ENCODE peak calls at places on chromosomes 16 and 17, in eight cellular contexts. One of them, this sample, is unnamed.

GRCh38 chr16:8761078-8761477 is 36.4 kb downstream of the TMEM186 start:
- DNase-seq in mammary epithelial cell: no peak
- DNase-seq in fibroblast of the aortic adventitia: no peak
- DNase-seq in choroid plexus epithelial cell: no peak
- DNase-seq in fibroblast of villous mesenchyme: no peak
- DNase-seq in AG10803: no peak
- DNase-seq in natural killer cell: no peak
- DNase-seq in tibial artery: no peak
- DNase-seq in this sample: no peak

GRCh38 chr16:31421587-31421986 is 6.6 kb downstream of the COX6A2 start:
- DNase-seq in mammary epithelial cell: peak; percentile 61
- DNase-seq in fibroblast of the aortic adventitia: no peak
- DNase-seq in choroid plexus epithelial cell: no peak
- DNase-seq in fibroblast of villous mesenchyme: no peak
- DNase-seq in AG10803: no peak
- DNase-seq in natural killer cell: peak; percentile 60
- DNase-seq in tibial artery: no peak
- DNase-seq in this sample: no peak

GRCh38 chr17:78329263-78330059 is 30.4 kb downstream of the SOCS3 start:
- DNase-seq in mammary epithelial cell: peak; percentile 80
- DNase-seq in fibroblast of the aortic adventitia: peak; percentile 64
- DNase-seq in choroid plexus epithelial cell: peak; percentile 79
- DNase-seq in fibroblast of villous mesenchyme: peak; percentile 72
- DNase-seq in AG10803: peak; percentile 90
- DNase-seq in natural killer cell: peak; percentile 42
- DNase-seq in tibial artery: no peak
- DNase-seq in this sample: no peak

GRCh38 chr16:62225675-62226074 is 189.4 kb upstream of the CDH8 start:
- DNase-seq in mammary epithelial cell: peak; percentile 80
- DNase-seq in fibroblast of the aortic adventitia: no peak
- DNase-seq in choroid plexus epithelial cell: peak; percentile 1
- DNase-seq in fibroblast of villous mesenchyme: no peak
- DNase-seq in AG10803: no peak
- DNase-seq in natural killer cell: no peak
- DNase-seq in tibial artery: no peak
- DNase-seq in this sample: no peak

GRCh38 chr17:66522591-66523272 is 220.3 kb downstream of the PRKCA start:
- DNase-seq in mammary epithelial cell: peak; percentile 52
- DNase-seq in fibroblast of the aortic adventitia: no peak
- DNase-seq in choroid plexus epithelial cell: no peak
- DNase-seq in fibroblast of villous mesenchyme: no peak
- DNase-seq in AG10803: no peak
- DNase-seq in natural killer cell: no peak
- DNase-seq in tibial artery: no peak
- DNase-seq in this sample: no peak

GRCh38 chr17:37273419-37274051 is 102.2 kb upstream of the C17orf78 start:
- DNase-seq in mammary epithelial cell: no peak
- DNase-seq in fibroblast of the aortic adventitia: peak; percentile 46
- DNase-seq in choroid plexus epithelial cell: peak; percentile 92
- DNase-seq in fibroblast of villous mesenchyme: peak; percentile 99
- DNase-seq in AG10803: peak; percentile 32
- DNase-seq in natural killer cell: no peak
- DNase-seq in tibial artery: no peak
- DNase-seq in this sample: peak; percentile 35

GRCh38 chr16:88202207-88202745 is 180.5 kb upstream of the ZNF469 start:
- DNase-seq in mammary epithelial cell: no peak
- DNase-seq in fibroblast of the aortic adventitia: no peak
- DNase-seq in choroid plexus epithelial cell: no peak
- DNase-seq in fibroblast of villous mesenchyme: no peak
- DNase-seq in AG10803: no peak
- DNase-seq in natural killer cell: no peak
- DNase-seq in tibial artery: peak; percentile 59
- DNase-seq in this sample: no peak

GRCh38 chr17:11538366-11538765 is 59.9 kb upstream of the DNAH9 start:
- DNase-seq in mammary epithelial cell: no peak
- DNase-seq in fibroblast of the aortic adventitia: no peak
- DNase-seq in choroid plexus epithelial cell: no peak
- DNase-seq in fibroblast of villous mesenchyme: no peak
- DNase-seq in AG10803: no peak
- DNase-seq in natural killer cell: no peak
- DNase-seq in tibial artery: no peak
- DNase-seq in this sample: no peak

GRCh38 chr17:15884731-15885130 is 60.2 kb upstream of the ADORA2B start:
- DNase-seq in mammary epithelial cell: peak; percentile 13
- DNase-seq in fibroblast of the aortic adventitia: peak; percentile 75
- DNase-seq in choroid plexus epithelial cell: peak; percentile 18
- DNase-seq in fibroblast of villous mesenchyme: peak; percentile 76
- DNase-seq in AG10803: peak; percentile 23
- DNase-seq in natural killer cell: no peak
- DNase-seq in tibial artery: no peak
- DNase-seq in this sample: no peak

GRCh38 chr16:53581784-53582183 is 78.8 kb upstream of the AKTIP start:
- DNase-seq in mammary epithelial cell: no peak
- DNase-seq in fibroblast of the aortic adventitia: no peak
- DNase-seq in choroid plexus epithelial cell: no peak
- DNase-seq in fibroblast of villous mesenchyme: no peak
- DNase-seq in AG10803: no peak
- DNase-seq in natural killer cell: no peak
- DNase-seq in tibial artery: no peak
- DNase-seq in this sample: no peak

GRCh38 chr17:58520843-58521430 is 6.5 kb upstream of the MTMR4 start:
- DNase-seq in mammary epithelial cell: no peak
- DNase-seq in fibroblast of the aortic adventitia: no peak
- DNase-seq in choroid plexus epithelial cell: peak; percentile 27
- DNase-seq in fibroblast of villous mesenchyme: no peak
- DNase-seq in AG10803: peak; percentile 22
- DNase-seq in natural killer cell: no peak
- DNase-seq in tibial artery: no peak
- DNase-seq in this sample: no peak

GRCh38 chr17:74790206-74791066 is 14.3 kb upstream of the NAT9 start:
- DNase-seq in mammary epithelial cell: no peak
- DNase-seq in fibroblast of the aortic adventitia: no peak
- DNase-seq in choroid plexus epithelial cell: no peak
- DNase-seq in fibroblast of villous mesenchyme: no peak
- DNase-seq in AG10803: no peak
- DNase-seq in natural killer cell: no peak
- DNase-seq in tibial artery: no peak
- DNase-seq in this sample: no peak

GRCh38 chr17:74786411-74787097 is 10.4 kb upstream of the NAT9 start:
- DNase-seq in mammary epithelial cell: no peak
- DNase-seq in fibroblast of the aortic adventitia: no peak
- DNase-seq in choroid plexus epithelial cell: no peak
- DNase-seq in fibroblast of villous mesenchyme: no peak
- DNase-seq in AG10803: no peak
- DNase-seq in natural killer cell: no peak
- DNase-seq in tibial artery: no peak
- DNase-seq in this sample: no peak

GRCh38 chr17:74785096-74785980 is 9.2 kb upstream of the NAT9 start:
- DNase-seq in mammary epithelial cell: no peak
- DNase-seq in fibroblast of the aortic adventitia: no peak
- DNase-seq in choroid plexus epithelial cell: no peak
- DNase-seq in fibroblast of villous mesenchyme: no peak
- DNase-seq in AG10803: no peak
- DNase-seq in natural killer cell: no peak
- DNase-seq in tibial artery: no peak
- DNase-seq in this sample: no peak

GRCh38 chr17:74782571-74782970 is 6.4 kb upstream of the NAT9 start:
- DNase-seq in mammary epithelial cell: no peak
- DNase-seq in fibroblast of the aortic adventitia: no peak
- DNase-seq in choroid plexus epithelial cell: no peak
- DNase-seq in fibroblast of villous mesenchyme: no peak
- DNase-seq in AG10803: no peak
- DNase-seq in natural killer cell: no peak
- DNase-seq in tibial artery: no peak
- DNase-seq in this sample: no peak

DNA sequence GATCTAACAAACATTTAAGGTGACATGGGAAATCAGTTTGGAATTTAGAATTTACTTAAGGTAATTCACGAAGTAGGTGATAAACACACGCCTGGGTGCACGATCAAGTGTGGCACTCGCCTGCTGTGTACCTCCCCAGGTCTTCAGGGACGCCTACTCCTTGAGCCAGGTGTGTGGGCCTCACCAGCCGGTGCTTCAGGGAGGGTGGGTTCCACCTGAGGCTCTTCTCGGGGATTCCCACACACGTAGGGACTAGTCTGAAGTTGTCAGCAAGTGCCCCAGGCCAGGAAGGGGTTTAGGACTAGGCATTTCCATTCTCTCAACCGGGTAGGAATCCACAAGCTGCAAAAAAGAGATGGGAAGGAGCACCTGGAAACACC is 9.8 kb upstream of the NAT9 start:
- DNase-seq in mammary epithelial cell: no peak
- DNase-seq in fibroblast of the aortic adventitia: no peak
- DNase-seq in choroid plexus epithelial cell: no peak
- DNase-seq in fibroblast of villous mesenchyme: no peak
- DNase-seq in AG10803: no peak
- DNase-seq in natural killer cell: no peak
- DNase-seq in tibial artery: no peak
- DNase-seq in this sample: no peak
- TF ChIP-seq CTCF in mammary epithelial cell: no peak
- TF ChIP-seq CTCF in fibroblast of the aortic adventitia: no peak
- TF ChIP-seq CTCF in choroid plexus epithelial cell: no peak
- TF ChIP-seq CTCF in fibroblast of villous mesenchyme: no peak
- TF ChIP-seq CTCF in AG10803: no peak
- TF ChIP-seq CTCF in natural killer cell: no peak
- TF ChIP-seq CTCF in tibial artery: no peak
- TF ChIP-seq CTCF in this sample: no peak

GRCh38 chr17:61409301-61410099 is 9.9 kb downstream of the TBX2 start:
- DNase-seq in mammary epithelial cell: peak; percentile 53
- DNase-seq in fibroblast of the aortic adventitia: peak; percentile 73
- DNase-seq in choroid plexus epithelial cell: peak; percentile 70
- DNase-seq in fibroblast of villous mesenchyme: peak; percentile 77
- DNase-seq in AG10803: peak; percentile 57
- DNase-seq in natural killer cell: peak; percentile 42
- DNase-seq in tibial artery: peak; percentile 80
- DNase-seq in this sample: peak; percentile 66
- TF ChIP-seq CTCF in mammary epithelial cell: peak; percentile 38
- TF ChIP-seq CTCF in fibroblast of the aortic adventitia: peak; percentile 55
- TF ChIP-seq CTCF in choroid plexus epithelial cell: peak; percentile 47
- TF ChIP-seq CTCF in fibroblast of villous mesenchyme: peak; percentile 49
- TF ChIP-seq CTCF in AG10803: peak; percentile 43
- TF ChIP-seq CTCF in natural killer cell: no peak
- TF ChIP-seq CTCF in tibial artery: peak; percentile 37
- TF ChIP-seq CTCF in this sample: peak; percentile 40

GRCh38 chr17:18026408-18026776 is 12.6 kb downstream of the ATPAF2 start:
- DNase-seq in mammary epithelial cell: peak; percentile 68
- DNase-seq in fibroblast of the aortic adventitia: peak; percentile 58
- DNase-seq in choroid plexus epithelial cell: peak; percentile 79
- DNase-seq in fibroblast of villous mesenchyme: peak; percentile 84
- DNase-seq in AG10803: peak; percentile 86
- DNase-seq in natural killer cell: no peak
- DNase-seq in tibial artery: peak; percentile 54
- DNase-seq in this sample: peak; percentile 28

GRCh38 chr17:18028114-18028513 is 10.9 kb downstream of the ATPAF2 start:
- DNase-seq in mammary epithelial cell: no peak
- DNase-seq in fibroblast of the aortic adventitia: no peak
- DNase-seq in choroid plexus epithelial cell: no peak
- DNase-seq in fibroblast of villous mesenchyme: no peak
- DNase-seq in AG10803: no peak
- DNase-seq in natural killer cell: no peak
- DNase-seq in tibial artery: peak; percentile 32
- DNase-seq in this sample: no peak

GRCh38 chr17:18028684-18029540 is 10.1 kb downstream of the ATPAF2 start:
- DNase-seq in mammary epithelial cell: no peak
- DNase-seq in fibroblast of the aortic adventitia: no peak
- DNase-seq in choroid plexus epithelial cell: no peak
- DNase-seq in fibroblast of villous mesenchyme: no peak
- DNase-seq in AG10803: no peak
- DNase-seq in natural killer cell: no peak
- DNase-seq in tibial artery: peak; percentile 25
- DNase-seq in this sample: no peak

GRCh38 chr17:18025596-18026407 is 13.2 kb downstream of the ATPAF2 start:
- DNase-seq in mammary epithelial cell: peak; percentile 93
- DNase-seq in fibroblast of the aortic adventitia: peak; percentile 30
- DNase-seq in choroid plexus epithelial cell: no peak
- DNase-seq in fibroblast of villous mesenchyme: peak; percentile 23
- DNase-seq in AG10803: peak; percentile 66
- DNase-seq in natural killer cell: no peak
- DNase-seq in tibial artery: peak; percentile 17
- DNase-seq in this sample: no peak

DNA sequence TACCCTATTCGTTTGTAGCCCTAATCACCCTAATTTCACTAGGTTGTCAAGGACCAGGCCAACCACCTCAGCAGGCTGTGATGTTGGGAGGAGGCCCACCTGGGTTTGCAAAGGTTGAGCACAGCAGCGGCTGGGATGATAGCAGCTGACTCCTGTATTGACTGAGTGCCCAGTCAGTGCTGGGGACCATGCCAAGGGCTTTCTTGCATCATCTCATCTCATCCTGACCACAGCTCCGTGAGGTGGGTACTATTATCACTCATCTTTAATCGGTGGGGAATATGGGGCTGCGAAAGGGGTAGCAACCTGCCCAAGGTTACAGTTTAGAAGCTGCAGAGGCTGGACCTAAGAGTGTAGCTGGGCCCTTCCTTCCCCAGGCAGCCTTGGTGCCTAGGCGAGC is 11.7 kb downstream of the ATPAF2 start:
- DNase-seq in mammary epithelial cell: no peak
- DNase-seq in fibroblast of the aortic adventitia: no peak
- DNase-seq in choroid plexus epithelial cell: no peak
- DNase-seq in fibroblast of villous mesenchyme: no peak
- DNase-seq in AG10803: no peak
- DNase-seq in natural killer cell: no peak
- DNase-seq in tibial artery: peak; percentile 24
- DNase-seq in this sample: no peak
- TF ChIP-seq CTCF in mammary epithelial cell: no peak
- TF ChIP-seq CTCF in fibroblast of the aortic adventitia: no peak
- TF ChIP-seq CTCF in choroid plexus epithelial cell: no peak
- TF ChIP-seq CTCF in fibroblast of villous mesenchyme: no peak
- TF ChIP-seq CTCF in AG10803: no peak
- TF ChIP-seq CTCF in natural killer cell: no peak
- TF ChIP-seq CTCF in tibial artery: no peak
- TF ChIP-seq CTCF in this sample: no peak

GRCh38 chr17:81298325-81298990 is 3.4 kb upstream of the SLC38A10 start:
- DNase-seq in mammary epithelial cell: no peak
- DNase-seq in fibroblast of the aortic adventitia: no peak
- DNase-seq in choroid plexus epithelial cell: no peak
- DNase-seq in fibroblast of villous mesenchyme: no peak
- DNase-seq in AG10803: no peak
- DNase-seq in natural killer cell: no peak
- DNase-seq in tibial artery: no peak
- DNase-seq in this sample: no peak

GRCh38 chr17:81295678-81296381 is 723 bp upstream of the SLC38A10 start:
- DNase-seq in mammary epithelial cell: peak; percentile 82
- DNase-seq in fibroblast of the aortic adventitia: peak; percentile 26
- DNase-seq in choroid plexus epithelial cell: peak; percentile 56
- DNase-seq in fibroblast of villous mesenchyme: peak; percentile 46
- DNase-seq in AG10803: peak; percentile 47
- DNase-seq in natural killer cell: no peak
- DNase-seq in tibial artery: no peak
- DNase-seq in this sample: no peak

GRCh38 chr17:81294512-81295030 is 536 bp downstream of the SLC38A10 start:
- DNase-seq in mammary epithelial cell: peak; percentile 9
- DNase-seq in fibroblast of the aortic adventitia: peak; percentile 13
- DNase-seq in choroid plexus epithelial cell: no peak
- DNase-seq in fibroblast of villous mesenchyme: peak; percentile 27
- DNase-seq in AG10803: peak; percentile 8
- DNase-seq in natural killer cell: no peak
- DNase-seq in tibial artery: no peak
- DNase-seq in this sample: no peak

GRCh38 chr17:81292450-81292849 is 2.7 kb downstream of the SLC38A10 start:
- DNase-seq in mammary epithelial cell: no peak
- DNase-seq in fibroblast of the aortic adventitia: no peak
- DNase-seq in choroid plexus epithelial cell: no peak
- DNase-seq in fibroblast of villous mesenchyme: no peak
- DNase-seq in AG10803: no peak
- DNase-seq in natural killer cell: no peak
- DNase-seq in tibial artery: no peak
- DNase-seq in this sample: no peak

GRCh38 chr17:81295031-81295677 is at the start of gene SLC38A10:
- DNase-seq in mammary epithelial cell: peak; percentile 83
- DNase-seq in fibroblast of the aortic adventitia: peak; percentile 74
- DNase-seq in choroid plexus epithelial cell: peak; percentile 72
- DNase-seq in fibroblast of villous mesenchyme: peak; percentile 86
- DNase-seq in AG10803: peak; percentile 76
- DNase-seq in natural killer cell: peak; percentile 90
- DNase-seq in tibial artery: peak; percentile 94
- DNase-seq in this sample: peak; percentile 49
- TF ChIP-seq CTCF in mammary epithelial cell: no peak
- TF ChIP-seq CTCF in fibroblast of the aortic adventitia: no peak
- TF ChIP-seq CTCF in choroid plexus epithelial cell: peak; percentile 21
- TF ChIP-seq CTCF in fibroblast of villous mesenchyme: no peak
- TF ChIP-seq CTCF in AG10803: no peak
- TF ChIP-seq CTCF in natural killer cell: no peak
- TF ChIP-seq CTCF in tibial artery: no peak
- TF ChIP-seq CTCF in this sample: no peak